ENCODE peak calls at places on chromosomes 11 and 22, in nine cellular contexts. I is dorsolateral prefrontal cortex, O is left ventricle myocardium inferior, H is GM12865, T is lung, K is coronary artery, R is MM.1S, Z is osteocyte, S is colonic mucosa. W is an unnamed sample.

GRCh38 chr11:13118194-13118593 is 109.1 kb downstream of the RASSF10 start:
- DNase-seq in I (no peak), T (no peak), Z (no peak), S (no peak), O (no peak), K (no peak), R (no peak), H (no peak), W (peak; percentile 99)

GRCh38 chr11:125062931-125063428 is at the start of gene SLC37A2:
- DNase-seq in R (peak; percentile 78), S (peak; percentile 40), H (peak; percentile 87), I (peak; percentile 16), K (peak; percentile 81), O (peak; percentile 70), Z (peak; percentile 87), T (peak; percentile 59), W (peak; percentile 81)

GRCh38 chr11:61922539-61922938 is 5.2 kb upstream of the RAB3IL1 start:
- DNase-seq in Z (peak; percentile 87), H (no peak), K (peak; percentile 83), S (peak; percentile 69), T (no peak), O (peak; percentile 89), R (no peak), I (no peak), W (no peak)

GRCh38 chr11:3144296-3145205 is 20.6 kb downstream of the OSBPL5 start:
- DNase-seq in I (no peak), H (no peak), T (no peak), K (no peak), O (no peak), S (no peak), Z (no peak), R (no peak), W (no peak)

GRCh38 chr11:65927904-65928397 is 8.7 kb downstream of the DRAP1 start:
- DNase-seq in T (peak; percentile 39), S (peak; percentile 45), K (no peak), H (peak; percentile 94), Z (no peak), O (no peak), I (no peak), R (peak; percentile 94), W (no peak)

GRCh38 chr22:46783721-46784120 is 21.3 kb downstream of the TBC1D22A start:
- DNase-seq in Z (no peak), T (no peak), S (no peak), K (no peak), I (no peak), O (no peak), H (no peak), R (no peak), W (no peak)

GRCh38 chr11:96152623-96153022 is 190.4 kb downstream of the MAML2 start:
- DNase-seq in R (no peak), T (no peak), K (no peak), H (no peak), I (no peak), Z (no peak), S (no peak), O (no peak), W (peak; percentile 24)

GRCh38 chr22:46007848-46008261 is 30.9 kb upstream of the WNT7B start:
- DNase-seq in H (no peak), I (peak; percentile 86), Z (no peak), R (no peak), T (peak; percentile 67), S (no peak), K (peak; percentile 96), O (peak; percentile 86), W (peak; percentile 83)

DNA sequence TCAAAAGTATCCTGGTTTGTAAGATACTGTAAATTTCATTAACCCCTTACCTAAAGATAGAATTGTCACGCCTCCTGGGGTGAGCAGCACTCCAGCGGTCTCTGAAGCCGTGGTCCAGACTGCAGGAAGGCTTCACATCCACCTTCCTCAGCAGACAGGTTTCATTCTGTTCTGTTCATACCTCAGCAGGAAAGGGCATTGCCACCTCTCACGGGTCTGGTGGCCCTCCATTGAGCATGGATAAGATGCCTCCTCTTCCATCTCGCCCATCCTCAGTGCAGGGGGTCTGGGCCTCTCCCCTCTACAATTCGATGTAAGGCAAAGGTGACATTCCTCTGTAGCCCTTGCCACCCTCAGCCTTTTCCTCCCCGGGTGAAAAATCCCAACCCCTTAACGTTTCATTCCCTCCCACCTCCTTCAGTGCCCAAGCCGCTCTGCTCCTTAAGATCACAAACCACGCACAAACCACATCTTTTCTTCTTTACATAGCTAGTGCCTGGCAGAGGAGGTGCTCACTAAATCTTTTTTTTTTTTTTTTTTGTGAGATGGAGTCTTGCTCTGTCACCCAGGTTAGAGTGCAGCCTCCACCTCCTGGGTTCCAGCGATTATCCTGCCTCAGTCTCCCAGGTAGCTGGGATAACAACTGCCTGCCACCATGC is 28.5 kb downstream of the RPUSD4 start:
- DNase-seq in O (no peak), Z (no peak), S (no peak), I (no peak), H (no peak), R (no peak), K (no peak), T (no peak), W (no peak)
- TF ChIP-seq CTCF in O (no peak), Z (no peak), S (no peak), I (no peak), H (no peak), R (no peak), K (no peak), T (no peak), W (no peak)

GRCh38 chr11:68352591-68352990 is 40.2 kb downstream of the LRP5 start:
- DNase-seq in R (no peak), Z (no peak), I (no peak), S (no peak), H (no peak), T (no peak), K (no peak), O (no peak), W (no peak)

GRCh38 chr11:68350759-68351449 is 38.5 kb downstream of the LRP5 start:
- DNase-seq in O (no peak), K (no peak), I (no peak), T (no peak), R (no peak), S (no peak), Z (no peak), H (no peak), W (no peak)

GRCh38 chr11:68353669-68354068 is 41.3 kb downstream of the LRP5 start:
- DNase-seq in S (no peak), R (no peak), K (no peak), I (no peak), O (no peak), T (no peak), H (no peak), Z (no peak), W (no peak)

GRCh38 chr11:68353118-68353517 is 40.7 kb downstream of the LRP5 start:
- DNase-seq in I (no peak), K (no peak), S (no peak), H (no peak), O (no peak), Z (no peak), T (no peak), R (no peak), W (no peak)

DNA sequence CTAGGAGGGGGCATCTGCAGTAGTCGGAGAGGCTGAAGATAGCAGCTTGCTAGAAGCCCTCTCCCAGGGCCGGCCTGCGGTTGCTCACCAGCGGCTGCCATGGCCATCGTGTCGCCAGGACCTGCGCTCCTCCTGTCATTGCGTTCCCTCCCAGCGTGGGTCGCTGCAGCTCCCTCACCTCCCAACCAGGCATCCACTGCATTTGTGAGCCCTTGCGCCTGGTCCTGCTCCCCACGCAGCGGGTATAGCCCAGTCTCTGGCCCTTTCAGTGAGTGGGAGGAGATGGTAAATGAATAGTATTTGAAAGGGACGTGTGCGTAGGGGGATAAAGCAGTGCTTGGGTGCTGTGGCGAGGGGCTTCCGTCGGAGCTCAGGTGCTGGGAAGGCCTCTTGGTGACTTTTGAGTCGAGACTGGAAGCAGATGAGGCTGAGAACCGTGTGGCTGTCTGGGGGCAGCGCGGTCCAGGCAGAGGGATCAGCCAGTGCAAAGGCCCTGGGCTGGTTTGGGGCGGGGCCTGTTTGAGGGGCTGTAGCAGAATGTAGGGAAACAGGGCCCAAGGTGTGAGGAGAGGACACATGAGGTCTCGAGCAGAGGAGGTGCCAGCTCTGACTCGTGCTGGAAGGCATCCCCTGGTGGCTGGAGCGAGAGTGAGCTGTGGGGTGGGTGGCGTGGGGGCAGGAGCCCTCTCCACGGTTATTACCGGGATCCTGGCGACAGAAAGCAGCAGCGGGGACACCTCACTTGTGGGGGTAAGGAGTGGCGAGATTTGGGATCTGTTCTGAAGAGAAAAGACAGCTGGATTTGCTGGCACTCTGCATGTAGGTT is 39.3 kb downstream of the LRP5 start:
- DNase-seq in R (no peak), S (no peak), Z (no peak), I (no peak), K (no peak), O (no peak), T (no peak), H (no peak), W (no peak)
- TF ChIP-seq CTCF in R (no peak), S (no peak), Z (no peak), I (no peak), K (no peak), O (no peak), T (no peak), H (no peak), W (no peak)

DNA sequence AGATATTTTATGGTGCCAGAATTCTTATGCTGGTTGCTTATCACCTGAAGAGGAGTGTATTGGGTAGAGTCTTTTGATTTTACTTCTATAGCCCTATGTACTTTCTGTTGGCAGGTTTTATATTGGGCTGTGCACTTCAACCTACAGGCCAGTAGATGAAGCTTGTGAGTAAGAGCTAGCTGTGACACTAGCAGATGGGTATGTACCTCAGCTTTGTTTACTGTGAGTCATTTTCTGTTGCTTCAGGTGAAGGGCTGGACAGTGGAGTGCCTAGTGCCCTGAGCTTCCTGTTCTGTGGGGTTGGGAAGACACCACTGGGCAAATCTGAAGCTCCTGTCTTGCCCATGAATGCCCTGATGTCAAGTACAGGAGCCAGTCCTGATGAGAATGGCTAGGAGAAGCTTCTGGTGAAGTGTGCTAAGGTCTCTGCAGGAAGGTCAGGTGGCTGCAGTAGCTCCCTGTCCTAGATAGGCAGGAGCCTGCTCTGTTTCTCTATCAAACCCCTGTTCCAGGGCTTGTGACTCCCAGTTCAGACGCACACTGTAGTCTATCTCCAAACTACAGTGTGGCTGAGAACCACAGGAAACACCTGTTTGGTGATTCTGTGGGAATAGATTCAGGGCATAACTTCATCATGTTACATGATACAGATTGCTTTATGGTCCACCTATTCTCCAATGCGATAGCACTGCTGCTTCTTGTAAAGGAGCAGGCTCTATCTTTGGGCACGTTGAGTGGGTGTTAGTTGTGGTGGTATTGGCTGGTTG is 755.7 kb downstream of the KCNA4 start:
- DNase-seq in H (no peak), T (no peak), R (no peak), I (no peak), Z (no peak), O (no peak), K (no peak), S (no peak), W (peak; percentile 90)
- TF ChIP-seq CTCF in H (no peak), T (no peak), R (no peak), I (no peak), Z (no peak), O (no peak), K (no peak), S (no peak), W (peak; percentile 70)

GRCh38 chr11:64267207-64267945 is 16.0 kb downstream of the PLCB3 start:
- DNase-seq in I (no peak), K (no peak), Z (no peak), R (no peak), O (no peak), T (no peak), S (peak; percentile 60), H (no peak), W (no peak)

GRCh38 chr11:64266339-64266738 is 15.0 kb downstream of the PLCB3 start:
- DNase-seq in H (no peak), S (no peak), Z (no peak), T (no peak), I (no peak), O (no peak), K (no peak), R (no peak), W (no peak)

GRCh38 chr11:64268028-64268686 is 16.3 kb downstream of the BAD start:
- DNase-seq in Z (no peak), O (no peak), H (no peak), R (no peak), I (no peak), S (no peak), T (no peak), K (no peak), W (no peak)

GRCh38 chr11:64269380-64270234 is 14.9 kb downstream of the BAD start:
- DNase-seq in K (peak; percentile 99), H (peak; percentile 100), T (peak; percentile 98), S (peak; percentile 97), O (peak; percentile 98), Z (peak; percentile 99), R (peak; percentile 99), I (peak; percentile 99), W (peak; percentile 99)

GRCh38 chr11:64268687-64269379 is 15.6 kb downstream of the BAD start:
- DNase-seq in R (peak; percentile 54), O (peak; percentile 71), K (peak; percentile 89), Z (no peak), I (no peak), T (no peak), S (peak; percentile 82), H (peak; percentile 83), W (peak; percentile 62)
- TF ChIP-seq CTCF in R (no peak), O (peak; percentile 16), K (no peak), Z (no peak), I (no peak), T (no peak), S (no peak), H (no peak), W (no peak)

W was measured in mammary epithelial cell.